ENCODE peak calls at places on chromosome 1, in ten cellular contexts. A is fibroblast of lung; Y is B cell; B is T-helper 1 cell; K is tibial artery; S is body of pancreas; C is left colon; L is adrenal gland; F is activated CD4-positive, CD25-positive, alpha-beta regulatory T cell; Z is stimulated activated CD4-positive, alpha-beta T cell treated with anti-CD3 and anti-CD28 coated beads, TNF-alpha, amount 100 ng/mL, for 24 hours. T is an unnamed sample.

GRCh38 chr1:185448591-185449186 is 131.6 kb upstream of the IVNS1ABP start:
- DNase-seq in A (peak), Y (no peak), B (no peak), K (no peak), S (no peak), C (no peak), L (no peak), F (no peak), Z (no peak), T (no peak)

GRCh38 chr1:47624531-47624930 is 186.7 kb downstream of the FOXD2 start:
- DNase-seq in A (no peak), Y (no peak), B (no peak), K (peak), S (peak), C (peak), L (peak), F (no peak), Z (no peak), T (no peak)

GRCh38 chr1:62841587-62842169 is 57.7 kb downstream of the ATG4C start:
- DNase-seq in A (peak), Y (no peak), B (peak), K (no peak), S (no peak), C (no peak), L (peak), F (no peak), Z (no peak), T (peak)

GRCh38 chr1:99590578-99591209 is 55.2 kb upstream of the PALMD start:
- DNase-seq in A (peak), Y (no peak), B (no peak), K (no peak), S (no peak), C (no peak), L (peak), F (no peak), Z (no peak), T (no peak)

GRCh38 chr1:154627247-154628121 is 19.5 kb upstream of the ADAR start:
- DNase-seq in A (peak), Y (peak), B (peak), K (peak), S (peak), C (peak), L (peak), F (peak), Z (peak), T (peak)

GRCh38 chr1:146034976-146035469 is 13.5 kb upstream of the HJV start:
- DNase-seq in A (no peak), Y (no peak), B (no peak), K (no peak), S (no peak), C (no peak), L (no peak), F (no peak), Z (no peak), T (no peak)

GRCh38 chr1:31189696-31190674 is 49.7 kb downstream of the NKAIN1 start:
- DNase-seq in A (no peak), Y (no peak), B (no peak), K (no peak), S (no peak), C (no peak), L (no peak), F (no peak), Z (no peak), T (no peak)

GRCh38 chr1:66480162-66480561 is 53.8 kb upstream of the SGIP1 start:
- DNase-seq in A (no peak), Y (no peak), B (no peak), K (no peak), S (no peak), C (no peak), L (no peak), F (no peak), Z (no peak), T (no peak)

GRCh38 chr1:93720931-93721614 is 39.4 kb upstream of the BCAR3 start:
- DNase-seq in A (no peak), Y (no peak), B (no peak), K (no peak), S (no peak), C (no peak), L (no peak), F (no peak), Z (no peak), T (no peak)

GRCh38 chr1:99659755-99660210 is 13.9 kb downstream of the PALMD start:
- DNase-seq in A (peak), Y (no peak), B (no peak), K (no peak), S (no peak), C (no peak), L (no peak), F (no peak), Z (no peak), T (no peak)

GRCh38 chr1:224116131-224116530 is 2.2 kb downstream of the FBXO28 start:
- DNase-seq in A (peak), Y (no peak), B (peak), K (no peak), S (no peak), C (no peak), L (no peak), F (no peak), Z (no peak), T (peak)

GRCh38 chr1:31723828-31724359 is 20.1 kb upstream of the COL16A1 start:
- DNase-seq in A (peak), Y (no peak), B (no peak), K (no peak), S (peak), C (peak), L (peak), F (no peak), Z (peak), T (peak)

GRCh38 chr1:43958351-43959255 is 11.2 kb upstream of the DPH2 start:
- DNase-seq in A (no peak), Y (no peak), B (no peak), K (no peak), S (no peak), C (no peak), L (no peak), F (no peak), Z (no peak), T (no peak)

GRCh38 chr1:154316704-154317103 is 4.2 kb upstream of the AQP10 start:
- DNase-seq in A (no peak), Y (no peak), B (no peak), K (no peak), S (no peak), C (no peak), L (no peak), F (no peak), Z (no peak), T (no peak)

GRCh38 chr1:38128926-38129453 is 82.4 kb upstream of the POU3F1 start:
- DNase-seq in A (no peak), Y (no peak), B (no peak), K (no peak), S (no peak), C (no peak), L (no peak), F (no peak), Z (no peak), T (no peak)

GRCh38 chr1:77282187-77282865 is 507 bp downstream of the AK5 start:
- DNase-seq in A (peak), Y (no peak), B (peak), K (no peak), S (peak), C (no peak), L (no peak), F (no peak), Z (peak), T (peak)

GRCh38 chr1:53618218-53619087 is 120.5 kb downstream of the GLIS1 start:
- DNase-seq in A (no peak), Y (no peak), B (no peak), K (peak), S (no peak), C (peak), L (no peak), F (no peak), Z (no peak), T (no peak)

GRCh38 chr1:192766009-192766625 is 42.7 kb upstream of the RGS2 start:
- DNase-seq in A (peak), Y (no peak), B (no peak), K (no peak), S (no peak), C (no peak), L (no peak), F (no peak), Z (no peak), T (no peak)

GRCh38 chr1:165933446-165934170 is 106.2 kb downstream of the UCK2 start:
- DNase-seq in A (no peak), Y (no peak), B (no peak), K (no peak), S (no peak), C (no peak), L (no peak), F (no peak), Z (no peak), T (no peak)

GRCh38 chr1:208136459-208137143 is 107.6 kb downstream of the PLXNA2 start:
- DNase-seq in A (no peak), Y (no peak), B (no peak), K (no peak), S (no peak), C (no peak), L (no peak), F (no peak), Z (no peak), T (no peak)

GRCh38 chr1:204031098-204031710 is 41.7 kb upstream of the SOX13 start:
- DNase-seq in A (peak), Y (no peak), B (no peak), K (no peak), S (no peak), C (no peak), L (no peak), F (no peak), Z (no peak), T (no peak)

T was measured in CD8-positive, alpha-beta memory T cell.